ENCODE peak calls at places on chromosome 9, in nine cellular contexts. K, J, O, F, D, Q, N, W and L are unnamed samples.

GRCh38 chr9:77648458-77649108 is 461 bp upstream of the GNA14 start:
- DNase-seq in K (peak; percentile 52), J (peak; percentile 2), O (peak; percentile 38), F (no peak), D (no peak), Q (peak; percentile 36), N (peak; percentile 79), W (peak; percentile 37), L (peak; percentile 61)

GRCh38 chr9:109401169-109401989 is 80.5 kb upstream of the EPB41L4B start:
- DNase-seq in K (peak; percentile 80), J (no peak), O (peak; percentile 78), F (peak; percentile 66), D (peak; percentile 67), Q (peak; percentile 49), N (peak; percentile 64), W (peak; percentile 72), L (no peak)

GRCh38 chr9:7234144-7234543 is 476.4 kb downstream of the KDM4C start:
- DNase-seq in K (peak; percentile 67), J (peak; percentile 33), O (peak; percentile 35), F (no peak), D (peak; percentile 29), Q (peak; percentile 31), N (no peak), W (peak; percentile 51), L (no peak)

GRCh38 chr9:34547960-34548603 is 25.3 kb upstream of the ENHO start:
- DNase-seq in K (no peak), J (peak; percentile 34), O (peak; percentile 91), F (peak; percentile 48), D (peak; percentile 74), Q (peak; percentile 61), N (peak; percentile 66), W (peak; percentile 61), L (peak; percentile 80)

GRCh38 chr9:113215142-113215541 is 5.9 kb downstream of the FKBP15 start:
- DNase-seq in K (peak; percentile 48), J (no peak), O (no peak), F (no peak), D (no peak), Q (peak; percentile 30), N (no peak), W (peak; percentile 85), L (no peak)

GRCh38 chr9:93451762-93452709 is 551 bp downstream of the FAM120A start:
- DNase-seq in K (peak; percentile 16), J (peak; percentile 22), O (peak; percentile 38), F (peak; percentile 21), D (no peak), Q (peak; percentile 32), N (peak; percentile 42), W (peak; percentile 50), L (peak; percentile 84)

GRCh38 chr9:136225366-136225747 is 20.3 kb downstream of the QSOX2 start:
- DNase-seq in K (no peak), J (no peak), O (no peak), F (no peak), D (no peak), Q (no peak), N (no peak), W (no peak), L (no peak)

GRCh38 chr9:92405770-92406169 is 1.4 kb upstream of the OGN start:
- DNase-seq in K (no peak), J (no peak), O (no peak), F (no peak), D (no peak), Q (peak; percentile 47), N (no peak), W (no peak), L (no peak)

GRCh38 chr9:70479880-70480291 is 65.4 kb upstream of the KLF9 start:
- DNase-seq in K (no peak), J (no peak), O (peak; percentile 47), F (no peak), D (no peak), Q (peak; percentile 68), N (peak; percentile 53), W (peak; percentile 46), L (peak; percentile 74)

GRCh38 chr9:134564431-134565170 is 77.0 kb upstream of the COL5A1 start:
- DNase-seq in K (peak; percentile 20), J (no peak), O (peak; percentile 83), F (no peak), D (no peak), Q (peak; percentile 80), N (peak; percentile 11), W (no peak), L (no peak)

GRCh38 chr9:97307091-97307490 is 368 bp upstream of the CCDC180 start:
- DNase-seq in K (no peak), J (peak; percentile 7), O (peak; percentile 72), F (no peak), D (no peak), Q (peak; percentile 39), N (peak; percentile 88), W (peak; percentile 73), L (peak; percentile 71)

GRCh38 chr9:90874194-90874593 is 72.6 kb downstream of the SYK start:
- DNase-seq in K (no peak), J (no peak), O (no peak), F (no peak), D (no peak), Q (no peak), N (no peak), W (no peak), L (no peak)

GRCh38 chr9:126788631-126789349 is 16.1 kb upstream of the ZBTB43 start:
- DNase-seq in K (peak; percentile 67), J (no peak), O (no peak), F (no peak), D (peak; percentile 60), Q (peak; percentile 49), N (no peak), W (peak; percentile 96), L (no peak)

GRCh38 chr9:105150991-105151685 is 93.3 kb upstream of the SLC44A1 start:
- DNase-seq in K (peak; percentile 68), J (no peak), O (peak; percentile 33), F (peak; percentile 23), D (no peak), Q (no peak), N (no peak), W (peak; percentile 72), L (no peak)

GRCh38 chr9:27371382-27371781 is 74.4 kb upstream of the EQTN start:
- DNase-seq in K (peak; percentile 39), J (no peak), O (no peak), F (no peak), D (peak; percentile 41), Q (no peak), N (peak; percentile 64), W (peak; percentile 59), L (no peak)

GRCh38 chr9:127175764-127176163 is 53.3 kb upstream of the ANGPTL2 start:
- DNase-seq in K (no peak), J (no peak), O (no peak), F (no peak), D (no peak), Q (peak; percentile 59), N (no peak), W (no peak), L (no peak)

GRCh38 chr9:88692837-88693236 is 157.9 kb downstream of the NXNL2 start:
- DNase-seq in K (no peak), J (no peak), O (no peak), F (no peak), D (no peak), Q (no peak), N (no peak), W (peak; percentile 58), L (no peak)

GRCh38 chr9:132348676-132349075 is 6.1 kb downstream of the SETX start:
- DNase-seq in K (no peak), J (no peak), O (no peak), F (no peak), D (no peak), Q (no peak), N (no peak), W (no peak), L (no peak)

GRCh38 chr9:18185196-18185595 is 288.8 kb upstream of the ADAMTSL1 start:
- DNase-seq in K (peak; percentile 44), J (no peak), O (no peak), F (no peak), D (no peak), Q (no peak), N (peak; percentile 55), W (peak; percentile 78), L (no peak)